ENCODE peak calls at places on chromosomes 1 and 21, in six cellular contexts. J, N, U, P, G and V are unnamed samples.

GRCh38 chr1:32351859-32352745 is 10.2 kb downstream of the FAM229A start:
- DNase-seq in N (peak; percentile 80), G (no peak), U (peak; percentile 45), P (no peak), J (peak; percentile 73), V (no peak)

GRCh38 chr21:22342855-22343254 is 1344.6 kb downstream of the NCAM2 start:
- DNase-seq in U (no peak), N (no peak), J (no peak), P (no peak), G (no peak), V (no peak)

GRCh38 chr1:212687811-212688210 is 11.8 kb downstream of the BATF3 start:
- DNase-seq in J (no peak), U (no peak), G (no peak), P (no peak), N (no peak), V (no peak)

GRCh38 chr1:212091438-212092121 is 56.0 kb downstream of the DTL start:
- DNase-seq in P (no peak), U (no peak), N (no peak), J (no peak), G (no peak), V (no peak)

GRCh38 chr1:220813013-220813412 is 26.3 kb downstream of the MTARC1 start:
- DNase-seq in U (no peak), N (no peak), G (no peak), P (no peak), J (no peak), V (peak; percentile 76)

GRCh38 chr1:25821112-25821476 is 1.3 kb downstream of the MTFR1L start:
- DNase-seq in U (no peak), P (no peak), N (no peak), G (no peak), J (peak; percentile 15), V (no peak)

GRCh38 chr1:221725683-221726330 is 16.1 kb downstream of the DUSP10 start:
- DNase-seq in N (no peak), U (peak; percentile 60), J (peak; percentile 83), G (no peak), P (no peak), V (no peak)

GRCh38 chr1:114723457-114723856 is 6.9 kb upstream of the NRAS start:
- DNase-seq in P (no peak), J (no peak), U (no peak), G (no peak), N (no peak), V (no peak)

GRCh38 chr21:43766734-43767497 is 9.2 kb downstream of the CSTB start:
- DNase-seq in J (no peak), P (no peak), G (no peak), N (no peak), U (no peak), V (no peak)

GRCh38 chr1:30782361-30783243 is 25.0 kb upstream of the LAPTM5 start:
- DNase-seq in J (peak; percentile 75), U (peak; percentile 45), N (peak; percentile 86), G (peak; percentile 27), P (peak; percentile 77), V (peak; percentile 95)

GRCh38 chr1:247681288-247681897 is 1.9 kb upstream of the OR13G1 start:
- DNase-seq in P (peak; percentile 89), U (peak; percentile 27), J (peak; percentile 49), G (peak; percentile 41), N (peak; percentile 26), V (peak; percentile 86)

GRCh38 chr1:150968491-150968890 is 6.1 kb downstream of the CERS2 start:
- DNase-seq in P (no peak), N (no peak), G (no peak), J (no peak), U (no peak), V (no peak)

GRCh38 chr1:109579044-109579443 is 30.6 kb downstream of the GNAI3 start:
- DNase-seq in J (peak; percentile 62), P (no peak), U (peak; percentile 46), N (no peak), G (no peak), V (no peak)

GRCh38 chr1:155062702-155063411 is 683 bp upstream of the EFNA4 start:
- DNase-seq in G (no peak), P (peak; percentile 75), J (peak; percentile 69), U (peak; percentile 33), N (peak; percentile 55), V (peak; percentile 98)

GRCh38 chr1:10168912-10169514 is 41.4 kb upstream of the KIF1B start:
- DNase-seq in P (no peak), J (no peak), U (no peak), G (no peak), N (no peak), V (no peak)

GRCh38 chr1:241590734-241591133 is 49.4 kb downstream of the CHML start:
- DNase-seq in P (no peak), N (no peak), U (no peak), J (no peak), G (no peak), V (no peak)

GRCh38 chr1:36248250-36248894 is 24.1 kb downstream of the THRAP3 start:
- DNase-seq in P (no peak), N (peak; percentile 91), U (peak; percentile 93), G (peak; percentile 85), J (peak; percentile 91), V (no peak)

GRCh38 chr1:115121793-115122192 is 32.5 kb upstream of the TSPAN2 start:
- DNase-seq in P (no peak), N (no peak), J (no peak), G (no peak), U (no peak), V (no peak)

GRCh38 chr1:234881893-234882771 is 246.5 kb downstream of the TOMM20 start:
- DNase-seq in N (no peak), J (no peak), U (no peak), P (no peak), G (no peak), V (no peak)

GRCh38 chr1:27941671-27942540 is 7.1 kb downstream of the SMPDL3B start:
- DNase-seq in G (no peak), P (no peak), N (no peak), J (no peak), U (no peak), V (no peak)

GRCh38 chr1:70034403-70034802 is 171.0 kb downstream of the LRRC40 start:
- DNase-seq in U (peak; percentile 77), J (peak; percentile 68), N (peak; percentile 52), G (peak; percentile 43), P (peak; percentile 78), V (peak; percentile 82)

GRCh38 chr1:212595229-212595628 is 13.3 kb upstream of the ATF3 start:
- DNase-seq in P (no peak), N (no peak), G (no peak), J (no peak), U (no peak), V (no peak)

GRCh38 chr1:21308847-21309652 is 18.8 kb upstream of the ECE1 start:
- DNase-seq in G (peak; percentile 90), P (no peak), N (no peak), U (no peak), J (peak; percentile 84), V (peak; percentile 79)

DNA sequence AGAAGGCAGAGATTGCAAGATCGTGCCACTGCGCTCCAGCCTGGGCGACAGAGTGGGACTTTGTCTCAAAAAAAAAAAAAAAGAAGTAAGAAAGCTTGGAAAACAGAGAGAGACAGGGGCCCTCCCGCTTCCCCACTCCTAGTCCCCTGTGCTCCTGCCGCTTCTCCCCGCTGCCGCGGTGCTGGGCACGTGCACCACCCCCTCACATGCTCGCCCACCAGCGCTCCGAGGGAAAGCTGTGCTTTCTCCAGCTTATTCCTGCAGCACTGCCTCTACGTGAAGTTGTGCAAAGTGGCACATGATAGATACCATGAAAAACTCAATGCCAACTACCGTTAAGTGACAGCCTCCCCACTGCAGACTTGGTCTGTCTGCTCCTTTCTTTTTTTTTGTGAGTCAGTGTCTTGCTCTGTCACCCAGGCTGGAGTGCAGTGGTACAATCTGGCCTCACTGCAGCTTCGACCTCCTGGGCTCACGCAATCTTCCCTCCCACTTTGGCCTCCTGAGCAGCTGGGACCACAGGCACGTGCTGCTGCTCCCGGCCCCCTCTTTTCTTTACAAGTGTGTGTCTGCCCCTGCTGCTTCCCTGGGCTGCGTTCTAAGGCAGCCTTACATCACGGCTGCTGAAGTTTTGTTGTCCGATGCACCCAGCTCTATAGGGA is 15.4 kb downstream of the SLX9 start:
- DNase-seq in P (no peak), U (peak; percentile 45), G (no peak), J (no peak), N (no peak), V (no peak)
- H3K9ac ChIP-seq in P (no peak overlapping the region), U (no peak overlapping the region), G (no peak overlapping the region), J (no peak overlapping the region), N (no peak overlapping the region), V (no peak overlapping the region)

GRCh38 chr1:14946011-14946359 is 207.6 kb upstream of the TMEM51 start:
- DNase-seq in N (no peak), J (no peak), G (no peak), U (no peak), P (no peak), V (no peak)
- H3K9ac ChIP-seq in N (peak overlapping the region; percentile 84), J (peak overlapping the region; percentile 79), G (no peak overlapping the region), U (peak overlapping the region; percentile 94), P (no peak overlapping the region), V (no peak overlapping the region)

GRCh38 chr1:230850547-230850946 is 17.8 kb downstream of the C1orf198 start:
- DNase-seq in U (no peak), N (no peak), P (no peak), J (no peak), G (no peak), V (no peak)
- H3K9ac ChIP-seq in U (peak overlapping the region; percentile 27), N (peak overlapping the region; percentile 67), P (no peak overlapping the region), J (no peak overlapping the region), G (no peak overlapping the region), V (no peak overlapping the region)

DNA sequence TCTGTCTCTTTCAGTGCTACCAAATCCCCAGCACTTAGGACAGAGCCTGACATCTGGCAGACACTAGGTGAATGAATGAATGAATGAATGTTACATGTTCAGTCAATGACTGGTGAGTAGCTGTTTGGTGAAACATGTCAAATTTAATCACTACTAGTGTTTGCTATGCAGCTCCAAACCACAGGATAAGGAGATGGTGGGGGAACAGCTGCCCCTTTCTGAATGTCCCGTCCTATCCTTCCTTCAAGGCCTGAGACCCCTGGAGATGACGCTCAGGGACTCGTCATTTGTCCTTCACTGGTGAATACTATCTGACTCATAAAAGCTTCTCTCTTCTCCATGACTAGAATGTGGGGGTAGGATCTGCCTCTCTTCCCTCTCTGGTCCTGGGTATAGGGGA is 175.4 kb downstream of the HIVEP3 start:
- DNase-seq in N (no peak), G (no peak), J (peak; percentile 79), U (peak; percentile 88), P (no peak), V (no peak)
- H3K9ac ChIP-seq in N (no peak overlapping the region), G (no peak overlapping the region), J (no peak overlapping the region), U (no peak overlapping the region), P (no peak overlapping the region), V (no peak overlapping the region)

DNA sequence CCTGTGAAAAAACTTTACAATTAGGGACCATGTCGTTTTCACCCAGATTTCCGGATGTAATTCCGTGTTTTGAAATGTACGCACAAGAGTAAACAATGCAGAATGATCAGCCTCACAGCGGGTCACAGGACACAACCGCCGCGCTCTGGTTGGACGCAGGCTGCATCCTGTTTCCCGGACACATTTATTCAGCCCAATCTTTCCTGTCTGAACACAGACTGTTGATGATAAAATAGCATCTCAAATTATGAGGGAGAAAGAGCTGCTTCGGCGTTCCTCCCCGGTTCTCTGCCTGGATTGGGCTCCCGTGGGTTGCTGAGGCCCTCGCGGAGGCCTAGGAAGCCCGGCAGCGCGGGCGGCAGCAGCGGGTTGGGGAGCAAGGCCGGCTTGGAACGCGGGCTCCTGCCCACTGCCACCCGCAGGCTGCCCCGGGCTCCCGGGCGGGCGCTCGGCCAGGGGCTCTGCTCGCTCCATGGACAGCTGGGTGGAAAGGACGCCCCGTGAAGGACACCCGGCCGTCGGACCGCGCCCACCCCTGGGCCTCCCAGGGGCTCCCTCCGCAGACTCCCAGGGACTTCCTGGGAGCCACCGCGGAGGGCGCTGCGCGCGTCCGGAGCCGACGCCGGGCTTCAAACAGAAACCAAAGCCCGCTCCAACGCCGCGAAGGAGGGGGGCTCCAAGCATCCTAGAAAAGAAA is 122.4 kb downstream of the ESRRG start:
- DNase-seq in P (peak; percentile 79), J (peak; percentile 87), G (peak; percentile 53), N (peak; percentile 93), U (peak; percentile 78), V (peak; percentile 90)
- H3K9ac ChIP-seq in P (peak overlapping the region; percentile 86), J (peak overlapping the region; percentile 93), G (peak overlapping the region; percentile 65), N (peak overlapping the region; percentile 90), U (peak overlapping the region; percentile 71), V (peak overlapping the region; percentile 63)